ENCODE peak calls at places on chromosomes 13 and 19, in seven cellular contexts. I, S, C, G, T, P and F are unnamed samples.

GRCh38 chr13:23856008-23856750 is 33.0 kb downstream of the MIPEP start:
- DNase-seq in I (no peak), C (no peak), P (no peak), G (no peak), S (no peak), T (no peak), F (no peak)

GRCh38 chr13:99809931-99810330 is 161.6 kb downstream of the ZIC5 start:
- DNase-seq in G (no peak), I (no peak), C (no peak), T (no peak), S (no peak), P (peak; percentile 49), F (no peak)

GRCh38 chr19:41376998-41377365 is 649 bp downstream of the TMEM91 start:
- DNase-seq in P (no peak), I (no peak), T (no peak), G (no peak), S (peak; percentile 60), C (peak; percentile 44), F (no peak)

GRCh38 chr13:24214528-24214927 is 54.0 kb downstream of the SPATA13 start:
- DNase-seq in P (no peak), T (no peak), G (no peak), I (no peak), S (no peak), C (no peak), F (no peak)

GRCh38 chr13:98252931-98253470 is 75.9 kb upstream of the RNF113B start:
- DNase-seq in C (no peak), T (no peak), I (no peak), S (peak; percentile 78), G (no peak), P (no peak), F (no peak)

GRCh38 chr13:100510208-100510997 is 78.2 kb downstream of the GGACT start:
- DNase-seq in P (no peak), C (no peak), G (no peak), I (no peak), S (no peak), T (no peak), F (no peak)

GRCh38 chr13:24286624-24287023 is 22.8 kb upstream of the C1QTNF9 start:
- DNase-seq in C (no peak), S (no peak), P (no peak), G (no peak), T (no peak), I (no peak), F (no peak)

GRCh38 chr13:79660361-79660760 is 179.4 kb downstream of the NDFIP2 start:
- DNase-seq in T (no peak), G (no peak), S (no peak), P (no peak), I (no peak), C (no peak), F (no peak)

GRCh38 chr13:71055644-71056043 is 811.4 kb downstream of the DACH1 start:
- DNase-seq in C (no peak), G (no peak), P (no peak), T (no peak), S (no peak), I (no peak), F (no peak)

GRCh38 chr19:10001899-10002298 is 8.4 kb downstream of the COL5A3 start:
- DNase-seq in S (peak; percentile 59), P (no peak), I (peak; percentile 70), G (no peak), C (no peak), T (peak; percentile 46), F (no peak)

GRCh38 chr13:20721454-20722357 is 18.2 kb downstream of the IL17D start:
- DNase-seq in S (peak; percentile 64), C (no peak), I (peak; percentile 49), P (peak; percentile 7), T (peak; percentile 67), G (peak; percentile 60), F (no peak)

GRCh38 chr13:42553098-42554046 is 20.6 kb upstream of the TNFSF11 start:
- DNase-seq in T (no peak), C (no peak), I (peak; percentile 39), G (no peak), P (peak; percentile 56), S (peak; percentile 89), F (no peak)

GRCh38 chr19:8338835-8339234 is 4.2 kb downstream of the KANK3 start:
- DNase-seq in T (no peak), C (no peak), I (no peak), P (no peak), S (no peak), G (no peak), F (no peak)

GRCh38 chr13:112822851-112823250 is 133.0 kb downstream of the ATP11A start:
- DNase-seq in T (no peak), G (no peak), P (no peak), S (no peak), I (no peak), C (no peak), F (no peak)

GRCh38 chr13:75544681-75545333 is 4.8 kb upstream of the UCHL3 start:
- DNase-seq in T (no peak), G (no peak), I (no peak), C (peak; percentile 50), S (peak; percentile 96), P (no peak), F (no peak)

GRCh38 chr13:98022210-98022609 is 68.7 kb downstream of the IPO5 start:
- DNase-seq in S (peak; percentile 76), P (peak; percentile 28), I (no peak), T (peak; percentile 35), C (no peak), G (no peak), F (no peak)

GRCh38 chr13:103299079-103299478 is 232.9 kb upstream of the SLC10A2 start:
- DNase-seq in C (no peak), S (no peak), I (peak; percentile 77), P (no peak), T (no peak), G (no peak), F (no peak)

GRCh38 chr13:80787604-80788003 is 446.7 kb upstream of the SPRY2 start:
- DNase-seq in C (no peak), T (no peak), P (no peak), S (peak; percentile 18), I (no peak), G (no peak), F (no peak)

DNA sequence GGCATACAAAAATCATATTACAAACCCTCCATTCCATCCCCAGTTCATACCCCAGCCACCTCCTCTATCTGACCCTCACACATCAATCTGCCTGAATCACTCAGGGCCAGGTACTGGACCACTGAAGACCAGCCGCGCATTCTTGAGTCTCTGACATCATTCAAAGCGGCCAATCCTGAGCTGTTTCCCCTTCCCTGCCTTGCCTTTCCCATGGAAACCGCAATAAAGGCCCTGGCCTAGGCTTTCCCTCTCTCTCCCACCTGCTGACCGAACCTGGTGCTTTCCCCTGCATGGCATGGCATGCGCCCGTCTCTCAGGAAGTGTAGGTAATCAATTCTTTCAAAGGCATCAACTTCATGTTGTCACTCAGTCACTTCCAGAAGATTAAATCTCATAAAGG is 17.7 kb upstream of the HIF3A start:
- DNase-seq in G (no peak), P (no peak), S (no peak), C (no peak), I (no peak), T (no peak), F (no peak)
- TF ChIP-seq CTCF in G (no peak), P (no peak), S (no peak), C (no peak), I (no peak), T (no peak), F (no peak)

GRCh38 chr19:50607874-50608785 is 31.6 kb downstream of the SYT3 start:
- DNase-seq in C (peak; percentile 89), P (peak; percentile 45), G (peak; percentile 46), T (peak; percentile 94), I (peak; percentile 46), S (peak; percentile 85), F (no peak)
- TF ChIP-seq CTCF in C (peak; percentile 32), P (peak; percentile 65), G (no peak), T (peak; percentile 36), I (no peak), S (peak; percentile 55), F (peak; percentile 29)

DNA sequence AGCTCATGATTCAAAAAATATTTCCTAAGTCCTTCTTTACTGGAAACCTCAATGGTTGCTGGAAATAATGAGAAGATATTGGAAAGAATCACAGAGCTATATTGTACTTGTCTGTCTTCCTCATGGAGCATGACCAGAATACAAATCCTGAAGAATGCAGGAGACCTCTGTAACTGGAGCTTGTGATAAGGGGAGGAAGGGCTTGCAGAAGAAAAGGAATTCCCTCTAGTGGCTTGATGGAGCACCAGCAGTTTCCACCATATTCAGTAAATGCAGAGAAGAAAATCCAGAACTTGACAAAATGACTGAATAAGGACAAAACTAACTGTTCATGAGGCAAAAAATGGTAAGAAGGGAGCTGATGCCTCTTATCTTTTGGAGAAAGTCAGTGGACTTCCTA is 1333.1 kb downstream of the EFNB2 start:
- DNase-seq in C (no peak), T (no peak), S (peak; percentile 6), I (peak; percentile 4), G (no peak), P (no peak), F (no peak)
- TF ChIP-seq CTCF in C (peak; percentile 44), T (peak; percentile 60), S (peak; percentile 33), I (no peak), G (peak; percentile 9), P (peak; percentile 73), F (peak; percentile 65)

GRCh38 chr19:36378625-36379509 is at the start of gene ZFP14:
- DNase-seq in C (peak; percentile 96), T (peak; percentile 97), G (peak; percentile 90), I (peak; percentile 96), S (peak; percentile 92), P (peak; percentile 65), F (peak; percentile 97)
- TF ChIP-seq CTCF in C (no peak), T (no peak), G (peak; percentile 10), I (no peak), S (peak; percentile 29), P (peak; percentile 26), F (peak; percentile 49)

DNA sequence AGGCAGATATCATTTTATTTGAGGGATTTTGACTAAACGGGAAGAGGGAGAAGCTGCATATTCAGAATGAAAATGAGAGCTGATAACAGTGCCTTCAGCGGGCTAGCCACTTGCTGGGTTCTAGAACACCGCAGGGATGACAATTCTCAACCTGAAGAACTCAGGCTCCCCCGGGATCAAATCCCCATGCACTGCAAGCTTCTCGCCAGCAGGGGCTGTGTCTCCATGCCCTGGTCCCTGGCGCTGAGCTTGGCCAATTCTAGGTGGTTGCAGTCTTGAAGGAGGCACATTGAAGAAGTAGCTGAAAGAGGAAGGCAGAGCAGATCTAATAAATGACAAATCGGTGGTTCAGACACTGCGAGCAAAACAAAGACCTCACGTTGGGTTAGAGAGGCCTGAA is 128.7 kb downstream of the UQCRFS1 start:
- DNase-seq in I (no peak), C (no peak), S (peak; percentile 31), P (no peak), T (peak; percentile 22), G (no peak), F (no peak)
- TF ChIP-seq CTCF in I (no peak), C (no peak), S (peak; percentile 45), P (peak; percentile 26), T (no peak), G (no peak), F (peak; percentile 15)

GRCh38 chr13:39379667-39380655 is 223.0 kb downstream of the LHFPL6 start:
- DNase-seq in S (no peak), C (no peak), P (no peak), T (no peak), G (no peak), I (no peak), F (no peak)
- TF ChIP-seq CTCF in S (no peak), C (no peak), P (no peak), T (no peak), G (no peak), I (no peak), F (no peak)